ENCODE peak calls at places on chromosome 9, in eight cellular contexts. M is body of pancreas, Z is lower leg skin, G is GM12891, U is thyroid gland, X is adrenal gland, O is A549, R is endothelial cell of umbilical vein. J is an unnamed sample.

GRCh38 chr9:92759446-92759845 is 5.2 kb downstream of the BICD2 start:
- DNase-seq in M (no peak), Z (no peak), G (no peak), U (no peak), X (peak), O (no peak), R (no peak), J (no peak)

GRCh38 chr9:124011460-124012301 is at the start of gene LHX2:
- DNase-seq in M (peak), Z (no peak), G (no peak), U (peak), X (no peak), O (peak), R (peak), J (peak)

GRCh38 chr9:81456431-81456970 is 232.8 kb downstream of the TLE1 start:
- DNase-seq in M (no peak), Z (no peak), G (no peak), U (no peak), X (no peak), O (no peak), R (no peak), J (no peak)

GRCh38 chr9:121720311-121720991 is 69.0 kb downstream of the DAB2IP start:
- DNase-seq in M (no peak), Z (no peak), G (no peak), U (no peak), X (no peak), O (no peak), R (no peak), J (no peak)

GRCh38 chr9:129627556-129628492 is 1.9 kb downstream of the NTMT1 start:
- DNase-seq in M (no peak), Z (no peak), G (no peak), U (no peak), X (peak), O (no peak), R (no peak), J (no peak)

GRCh38 chr9:33676746-33677505 is 118.4 kb upstream of the PRSS3 start:
- DNase-seq in M (peak), Z (no peak), G (peak), U (peak), X (peak), O (peak), R (peak), J (peak)

GRCh38 chr9:84331119-84331791 is 9.3 kb downstream of the SLC28A3 start:
- DNase-seq in M (no peak), Z (no peak), G (no peak), U (peak), X (no peak), O (no peak), R (no peak), J (no peak)

GRCh38 chr9:1604942-1605560 is 410.1 kb upstream of the SMARCA2 start:
- DNase-seq in M (no peak), Z (no peak), G (peak), U (no peak), X (no peak), O (no peak), R (no peak), J (no peak)

GRCh38 chr9:33794560-33794959 is 801 bp upstream of the PRSS3 start:
- DNase-seq in M (peak), Z (no peak), G (no peak), U (no peak), X (no peak), O (no peak), R (no peak), J (no peak)

GRCh38 chr9:33619666-33620404 is 95.8 kb downstream of the ANKRD18B start:
- DNase-seq in M (no peak), Z (no peak), G (no peak), U (no peak), X (no peak), O (peak), R (peak), J (no peak)

GRCh38 chr9:122226142-122226757 is 2.5 kb downstream of the LHX6 start:
- DNase-seq in M (no peak), Z (no peak), G (no peak), U (peak), X (no peak), O (no peak), R (no peak), J (no peak)

GRCh38 chr9:3511537-3511936 is 14.3 kb downstream of the RFX3 start:
- DNase-seq in M (no peak), Z (no peak), G (no peak), U (no peak), X (no peak), O (no peak), R (no peak), J (no peak)

GRCh38 chr9:82903503-82903902 is 159.4 kb downstream of the RASEF start:
- DNase-seq in M (no peak), Z (no peak), G (no peak), U (no peak), X (no peak), O (peak), R (no peak), J (no peak)

GRCh38 chr9:123761905-123762605 is 167.9 kb downstream of the DENND1A start:
- DNase-seq in M (no peak), Z (no peak), G (no peak), U (peak), X (no peak), O (no peak), R (no peak), J (no peak)

GRCh38 chr9:20353931-20354652 is 268.2 kb downstream of the MLLT3 start:
- DNase-seq in M (no peak), Z (no peak), G (no peak), U (no peak), X (no peak), O (no peak), R (no peak), J (no peak)

GRCh38 chr9:131612851-131613250 is 67.5 kb downstream of the PRRT1B start:
- DNase-seq in M (no peak), Z (no peak), G (no peak), U (no peak), X (no peak), O (no peak), R (no peak), J (no peak)

GRCh38 chr9:125758986-125759811 is 12.0 kb downstream of the PBX3 start:
- DNase-seq in M (peak), Z (no peak), G (no peak), U (no peak), X (peak), O (no peak), R (peak), J (peak)

GRCh38 chr9:96061293-96061987 is 185.9 kb downstream of the ERCC6L2 start:
- DNase-seq in M (peak), Z (no peak), G (peak), U (peak), X (peak), O (peak), R (peak), J (no peak)

GRCh38 chr9:137298983-137299521 is 3.0 kb downstream of the NRARP start:
- DNase-seq in M (no peak), Z (peak), G (no peak), U (no peak), X (no peak), O (no peak), R (no peak), J (peak)

GRCh38 chr9:91364005-91364404 is 2.3 kb upstream of the AUH start:
- DNase-seq in M (no peak), Z (no peak), G (no peak), U (no peak), X (no peak), O (no peak), R (no peak), J (no peak)

GRCh38 chr9:91362212-91362611 is 494 bp upstream of the AUH start:
- DNase-seq in M (no peak), Z (no peak), G (no peak), U (no peak), X (no peak), O (no peak), R (no peak), J (no peak)

GRCh38 chr9:91359734-91360470 is 1.8 kb downstream of the AUH start:
- DNase-seq in M (no peak), Z (no peak), G (no peak), U (peak), X (no peak), O (no peak), R (no peak), J (no peak)

GRCh38 chr9:91360551-91361293 is 996 bp downstream of the AUH start:
- DNase-seq in M (no peak), Z (no peak), G (no peak), U (no peak), X (no peak), O (no peak), R (peak), J (no peak)

GRCh38 chr9:91361294-91362201 is at the start of gene AUH:
- DNase-seq in M (peak), Z (peak), G (peak), U (peak), X (peak), O (peak), R (peak), J (peak)
- TF ChIP-seq POLR2A in M (peak), Z (peak), G (peak), U (peak), X (peak), O (peak), R (peak), J (no peak)

DNA sequence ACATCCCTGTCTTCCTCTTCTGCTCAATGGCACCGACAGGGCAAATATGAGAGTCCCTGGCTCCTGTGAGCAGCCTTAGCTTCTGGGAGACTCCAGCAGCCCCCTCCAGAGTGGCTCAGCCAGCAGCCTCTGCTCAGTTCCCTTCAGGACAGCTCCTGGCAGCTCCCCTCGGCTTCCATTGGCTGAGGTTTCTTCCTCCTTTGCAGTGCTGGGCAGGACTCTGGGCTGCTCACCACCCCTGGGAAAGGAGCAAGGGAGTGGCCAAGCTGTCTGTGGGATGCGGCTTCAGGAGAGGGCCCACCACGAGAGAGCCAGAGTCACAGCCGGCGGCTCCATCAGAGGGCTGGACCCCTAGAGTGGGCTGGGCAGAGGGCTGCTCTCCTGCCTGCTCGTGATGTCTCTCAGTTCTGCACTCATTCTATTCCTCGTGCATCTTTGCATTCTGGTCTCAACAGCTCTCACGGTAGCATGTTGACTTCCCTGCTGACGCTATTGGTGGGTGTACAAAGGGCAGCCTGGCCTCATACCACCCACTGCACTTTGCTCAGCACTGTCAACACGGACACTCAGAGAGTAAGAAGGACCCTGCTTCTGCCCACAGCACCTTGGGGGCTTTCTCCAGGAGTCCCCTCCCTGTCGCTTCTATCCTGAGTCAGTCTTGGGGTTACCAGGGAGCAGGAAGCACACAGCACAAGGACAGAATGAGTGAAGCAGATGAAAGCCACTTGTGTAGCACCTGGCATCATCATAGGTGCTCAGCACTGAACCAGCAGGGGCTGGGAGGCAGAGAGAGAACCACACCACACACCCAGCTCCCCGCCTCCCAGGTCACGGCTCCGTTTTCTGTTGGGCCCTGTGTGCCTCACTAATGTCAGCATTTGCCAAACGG is 80.9 kb upstream of the ALDH1B1 start:
- DNase-seq in M (no peak), Z (no peak), G (no peak), U (no peak), X (no peak), O (no peak), R (no peak), J (no peak)
- TF ChIP-seq POLR2A in M (no peak), Z (no peak), G (no peak), U (no peak), X (no peak), O (no peak), R (no peak), J (no peak)

GRCh38 chr9:14323083-14323968 is 9.4 kb upstream of the NFIB start:
- DNase-seq in M (no peak), Z (no peak), G (no peak), U (no peak), X (no peak), O (no peak), R (peak), J (no peak)

GRCh38 chr9:14321517-14322125 is 7.7 kb upstream of the NFIB start:
- DNase-seq in M (no peak), Z (no peak), G (no peak), U (no peak), X (no peak), O (no peak), R (peak), J (no peak)

GRCh38 chr9:14323969-14324366 is 10.0 kb upstream of the NFIB start:
- DNase-seq in M (no peak), Z (no peak), G (no peak), U (no peak), X (no peak), O (no peak), R (no peak), J (no peak)

GRCh38 chr9:14320272-14321245 is 6.6 kb upstream of the NFIB start:
- DNase-seq in M (peak), Z (no peak), G (no peak), U (peak), X (no peak), O (peak), R (peak), J (no peak)

DNA sequence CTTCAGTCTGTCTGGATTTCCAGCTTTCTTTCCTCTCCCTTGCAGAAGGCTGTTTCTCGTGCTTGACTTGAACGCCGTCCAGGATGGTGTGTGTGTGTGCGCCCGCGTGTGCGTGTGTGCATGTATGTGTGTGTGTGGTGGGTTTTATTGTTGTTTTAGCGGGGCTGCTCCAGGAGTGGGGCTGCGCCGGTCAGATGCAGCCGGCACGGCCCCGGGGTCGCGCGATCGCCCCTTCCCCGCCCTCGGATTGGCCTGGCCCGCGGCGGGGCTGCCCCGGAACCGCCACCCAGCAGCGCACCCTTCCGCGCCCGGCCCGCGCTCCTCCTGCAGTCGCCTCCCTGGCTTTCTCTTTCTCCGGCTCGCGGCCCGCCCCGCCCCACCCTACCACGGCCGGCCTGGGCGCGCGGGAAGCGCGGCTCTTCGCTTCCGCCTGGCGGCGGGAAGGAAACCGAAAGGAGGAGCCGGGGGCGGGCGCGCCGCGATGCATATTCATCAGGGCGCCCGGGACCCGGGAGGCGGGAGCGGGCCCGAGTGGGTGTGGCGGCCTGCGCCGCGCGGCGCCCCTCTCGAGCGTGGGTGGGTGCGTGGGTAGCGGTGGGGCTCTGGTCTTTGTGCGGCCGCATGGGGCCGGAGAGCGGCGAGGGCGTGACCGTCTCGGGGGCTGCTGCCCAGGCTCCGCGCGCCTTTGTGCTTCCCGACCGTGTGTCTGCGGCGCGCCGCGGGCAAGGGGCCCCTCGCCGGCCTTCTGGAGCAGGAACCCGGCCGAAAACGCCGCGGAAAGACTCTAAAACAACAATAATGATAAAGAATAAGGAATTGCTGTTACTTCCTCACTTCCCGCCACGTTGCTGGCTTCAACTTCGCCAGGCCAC is 8.5 kb upstream of the NFIB start:
- DNase-seq in M (peak), Z (peak), G (peak), U (peak), X (peak), O (peak), R (peak), J (peak)
- TF ChIP-seq POLR2A in M (peak), Z (no peak), G (no peak), U (peak), X (peak), O (peak), R (peak), J (peak)

GRCh38 chr9:38392235-38393127 is at the start of gene ALDH1B1:
- DNase-seq in M (peak), Z (peak), G (peak), U (peak), X (peak), O (peak), R (peak), J (peak)
- TF ChIP-seq POLR2A in M (peak), Z (no peak), G (peak), U (peak), X (peak), O (peak), R (peak), J (no peak)

GRCh38 chr9:134455537-134455936 is 129.3 kb downstream of the RXRA start:
- DNase-seq in M (no peak), Z (no peak), G (no peak), U (no peak), X (no peak), O (no peak), R (no peak), J (peak)

GRCh38 chr9:134457321-134457923 is 131.2 kb downstream of the RXRA start:
- DNase-seq in M (no peak), Z (no peak), G (no peak), U (no peak), X (no peak), O (no peak), R (no peak), J (peak)

GRCh38 chr9:134455010-134455409 is 128.8 kb downstream of the RXRA start:
- DNase-seq in M (no peak), Z (no peak), G (no peak), U (no peak), X (no peak), O (no peak), R (no peak), J (peak)

GRCh38 chr9:134456740-134457315 is 130.6 kb downstream of the RXRA start:
- DNase-seq in M (no peak), Z (no peak), G (no peak), U (no peak), X (no peak), O (no peak), R (no peak), J (no peak)

GRCh38 chr9:134455951-134456739 is 129.9 kb downstream of the RXRA start:
- DNase-seq in M (peak), Z (peak), G (peak), U (peak), X (peak), O (peak), R (peak), J (peak)
- TF ChIP-seq POLR2A in M (no peak), Z (peak), G (no peak), U (peak), X (peak), O (no peak), R (no peak), J (no peak)

DNA sequence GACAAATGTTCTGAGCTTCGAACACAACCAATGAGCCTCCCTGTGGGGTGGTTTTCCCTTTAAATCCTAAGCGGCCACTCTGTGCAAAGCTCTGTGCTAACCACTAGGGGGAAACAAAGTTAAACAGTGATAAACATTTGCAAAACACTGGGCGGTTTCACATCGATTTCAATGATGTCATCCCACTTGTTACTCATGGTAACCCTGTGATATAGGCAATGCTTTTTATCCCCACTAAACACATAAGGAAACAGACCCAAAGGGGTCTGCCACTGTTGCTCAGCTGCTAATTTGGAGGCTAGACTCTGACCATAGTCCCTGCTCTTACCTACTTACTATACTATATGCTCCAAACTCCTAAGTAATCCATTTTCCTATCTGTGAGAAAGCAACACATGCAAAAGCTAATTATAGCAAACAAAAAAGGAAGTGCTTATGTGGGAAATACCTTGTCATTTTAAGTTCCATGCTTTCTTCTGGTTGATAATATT is 57.3 kb downstream of the PTPN3 start:
- DNase-seq in M (peak), Z (peak), G (peak), U (peak), X (peak), O (peak), R (peak), J (no peak)
- TF ChIP-seq POLR2A in M (no peak), Z (no peak), G (no peak), U (no peak), X (no peak), O (no peak), R (no peak), J (no peak)

GRCh38 chr9:37413311-37413710 is 9.2 kb upstream of the GRHPR start:
- DNase-seq in M (no peak), Z (no peak), G (no peak), U (no peak), X (no peak), O (no peak), R (no peak), J (no peak)

GRCh38 chr9:37408933-37409710 is 13.4 kb upstream of the GRHPR start:
- DNase-seq in M (no peak), Z (no peak), G (peak), U (no peak), X (no peak), O (no peak), R (no peak), J (no peak)

GRCh38 chr9:37412431-37413151 is 9.9 kb upstream of the GRHPR start:
- DNase-seq in M (no peak), Z (no peak), G (no peak), U (no peak), X (no peak), O (no peak), R (no peak), J (no peak)

GRCh38 chr9:37410969-37411785 is 11.3 kb upstream of the GRHPR start:
- DNase-seq in M (no peak), Z (no peak), G (no peak), U (no peak), X (no peak), O (no peak), R (no peak), J (no peak)

GRCh38 chr9:37410354-37410861 is 12.1 kb upstream of the GRHPR start:
- DNase-seq in M (no peak), Z (no peak), G (no peak), U (no peak), X (no peak), O (no peak), R (no peak), J (no peak)
- TF ChIP-seq POLR2A in M (no peak), Z (no peak), G (peak), U (no peak), X (no peak), O (no peak), R (no peak), J (no peak)

GRCh38 chr9:32526707-32527048 is 682 bp upstream of the RIGI start:
- DNase-seq in M (no peak), Z (no peak), G (no peak), U (no peak), X (no peak), O (no peak), R (no peak), J (no peak)

GRCh38 chr9:32523910-32524309 is 2.1 kb downstream of the RIGI start:
- DNase-seq in M (no peak), Z (no peak), G (no peak), U (no peak), X (no peak), O (no peak), R (no peak), J (no peak)

GRCh38 chr9:32524558-32525461 is 1.2 kb downstream of the RIGI start:
- DNase-seq in M (peak), Z (peak), G (no peak), U (peak), X (no peak), O (no peak), R (no peak), J (peak)

GRCh38 chr9:32525506-32525905 is 490 bp downstream of the RIGI start:
- DNase-seq in M (peak), Z (no peak), G (no peak), U (no peak), X (no peak), O (no peak), R (no peak), J (no peak)

GRCh38 chr9:32526042-32526706 is at the start of gene RIGI:
- DNase-seq in M (peak), Z (peak), G (peak), U (peak), X (peak), O (peak), R (peak), J (peak)
- TF ChIP-seq POLR2A in M (peak), Z (no peak), G (no peak), U (peak), X (peak), O (peak), R (peak), J (peak)